ENCODE peak calls at places on chromosomes 4 and X, in six cellular contexts. M is activated gamma-delta T cell treated with Interleukin-2 at 50 U/mL for 16 hours; Y is CD4-positive, alpha-beta T cell; H is activated T-cell treated with anti-CD3 and anti-CD28 coated beads for 4 hours; P is T-helper 1 cell; J is Karpas-422. F is an unnamed sample.

GRCh38 chr4:77795339-77795738 is 23.8 kb downstream of the CNOT6L start:
- DNase-seq in M (no peak), Y (no peak), H (no peak), P (no peak), J (no peak), F (no peak)

GRCh38 chrX:101022020-101022419 is 29.9 kb downstream of the TRMT2B start:
- DNase-seq in M (no peak), Y (no peak), H (no peak), P (no peak), J (no peak), F (no peak)

GRCh38 chrX:111352424-111352823 is 59.6 kb downstream of the DCX start:
- DNase-seq in M (no peak), Y (no peak), H (no peak), P (no peak), J (no peak), F (peak; percentile 32)

GRCh38 chr4:147975902-147976301 is 244.0 kb downstream of the ARHGAP10 start:
- DNase-seq in M (no peak), Y (no peak), H (no peak), P (no peak), J (no peak), F (no peak)

GRCh38 chr4:40630335-40631021 is 814 bp upstream of the RBM47 start:
- DNase-seq in M (no peak), Y (no peak), H (no peak), P (no peak), J (no peak), F (peak; percentile 38)

GRCh38 chr4:5785806-5786680 is 75.0 kb downstream of the EVC start:
- DNase-seq in M (no peak), Y (no peak), H (no peak), P (no peak), J (no peak), F (no peak)

GRCh38 chr4:180937083-180937482 is 1306.1 kb upstream of the TENM3 start:
- DNase-seq in M (no peak), Y (no peak), H (no peak), P (no peak), J (no peak), F (no peak)

GRCh38 chrX:113389846-113390245 is 549.2 kb upstream of the AMOT start:
- DNase-seq in M (no peak), Y (no peak), H (no peak), P (no peak), J (no peak), F (no peak)

GRCh38 chrX:40539214-40540142 is 41.3 kb upstream of the ATP6AP2 start:
- DNase-seq in M (peak; percentile 70), Y (peak; percentile 58), H (peak; percentile 37), P (peak; percentile 41), J (peak; percentile 85), F (peak; percentile 64)

GRCh38 chrX:126575911-126576310 is 23.3 kb upstream of the DCAF12L1 start:
- DNase-seq in M (no peak), Y (no peak), H (no peak), P (no peak), J (no peak), F (no peak)

GRCh38 chr4:135739354-135739753 is 1537.8 kb upstream of the PABPC4L start:
- DNase-seq in M (no peak), Y (no peak), H (no peak), P (no peak), J (no peak), F (no peak)

GRCh38 chrX:54659547-54659946 is 129.5 kb downstream of the GNL3L start:
- DNase-seq in M (no peak), Y (no peak), H (no peak), P (no peak), J (no peak), F (no peak)

GRCh38 chr4:155530290-155530689 is 136.4 kb upstream of the GUCY1A1 start:
- DNase-seq in M (no peak), Y (no peak), H (no peak), P (no peak), J (no peak), F (no peak)

GRCh38 chr4:175386776-175387507 is 425.1 kb downstream of the GPM6A start:
- DNase-seq in M (no peak), Y (no peak), H (no peak), P (no peak), J (no peak), F (no peak)

GRCh38 chrX:155070038-155070437 is 898 bp downstream of the CMC4 start:
- DNase-seq in M (no peak), Y (no peak), H (no peak), P (no peak), J (peak; percentile 60), F (no peak)

GRCh38 chr4:33722254-33722653 is 2522.1 kb downstream of the ARAP2 start:
- DNase-seq in M (no peak), Y (no peak), H (no peak), P (no peak), J (no peak), F (no peak)

GRCh38 chr4:4225915-4226605 is 669 bp downstream of the OTOP1 start:
- DNase-seq in M (no peak), Y (no peak), H (no peak), P (no peak), J (no peak), F (no peak)

GRCh38 chr4:11741190-11741652 is 312.5 kb upstream of the HS3ST1 start:
- DNase-seq in M (no peak), Y (no peak), H (no peak), P (no peak), J (no peak), F (no peak)

GRCh38 chrX:23493941-23494374 is 159.3 kb downstream of the PTCHD1 start:
- DNase-seq in M (no peak), Y (no peak), H (no peak), P (no peak), J (peak; percentile 41), F (no peak)

GRCh38 chr4:137664055-137664405 is 131.7 kb upstream of the PCDH18 start:
- DNase-seq in M (no peak), Y (no peak), H (no peak), P (no peak), J (no peak), F (no peak)

GRCh38 chr4:123891901-123892300 is 495.3 kb downstream of the SPRY1 start:
- DNase-seq in M (no peak), Y (no peak), H (no peak), P (no peak), J (no peak), F (no peak)

GRCh38 chr4:184854673-184855072 is 28.9 kb upstream of the ACSL1 start:
- DNase-seq in M (no peak), Y (no peak), H (no peak), P (no peak), J (no peak), F (no peak)

GRCh38 chr4:70722199-70722791 is 531 bp downstream of the RUFY3 start:
- DNase-seq in M (peak; percentile 35), Y (no peak), H (peak; percentile 42), P (no peak), J (no peak), F (no peak)

GRCh38 chrX:134761788-134762187 is 103.5 kb upstream of the PLAC1 start:
- DNase-seq in M (no peak), Y (no peak), H (no peak), P (no peak), J (peak; percentile 64), F (no peak)

GRCh38 chr4:125714845-125715244 is 400.1 kb downstream of the FAT4 start:
- DNase-seq in M (no peak), Y (no peak), H (no peak), P (no peak), J (no peak), F (no peak)

GRCh38 chr4:55356991-55357461 is 11.0 kb downstream of the SRD5A3 start:
- DNase-seq in M (no peak), Y (no peak), H (no peak), P (no peak), J (no peak), F (no peak)

GRCh38 chr4:7192252-7193039 is at the start of gene SORCS2:
- DNase-seq in M (no peak), Y (no peak), H (peak; percentile 14), P (no peak), J (peak; percentile 87), F (peak; percentile 70)

GRCh38 chr4:2049381-2049780 is 9.7 kb upstream of the NAT8L start:
- DNase-seq in M (no peak), Y (no peak), H (no peak), P (no peak), J (no peak), F (no peak)

GRCh38 chr4:111639120-111639519 is 506.1 kb upstream of the FAM241A start:
- DNase-seq in M (no peak), Y (no peak), H (no peak), P (no peak), J (no peak), F (no peak)

GRCh38 chrX:69024931-69025330 is 140.3 kb downstream of the PJA1 start:
- DNase-seq in M (no peak), Y (no peak), H (no peak), P (no peak), J (no peak), F (peak; percentile 78)

GRCh38 chrX:119240356-119240755 is 4.3 kb downstream of the PGRMC1 start:
- DNase-seq in M (no peak), Y (no peak), H (no peak), P (no peak), J (no peak), F (no peak)

GRCh38 chr4:144178414-144178813 is 37.9 kb upstream of the GYPA start:
- DNase-seq in M (no peak), Y (no peak), H (no peak), P (no peak), J (no peak), F (no peak)

GRCh38 chr4:42361475-42361874 is 35.8 kb upstream of the SHISA3 start:
- DNase-seq in M (no peak), Y (no peak), H (no peak), P (no peak), J (peak; percentile 49), F (no peak)

GRCh38 chrX:75746891-75747639 is 38.0 kb downstream of the MAGEE2 start:
- DNase-seq in M (peak; percentile 7), Y (peak; percentile 0), H (peak; percentile 1), P (no peak), J (peak; percentile 75), F (peak; percentile 54)

GRCh38 chrX:109822861-109823260 is 89.8 kb upstream of the ACSL4 start:
- DNase-seq in M (no peak), Y (no peak), H (no peak), P (no peak), J (no peak), F (no peak)

GRCh38 chr4:164731827-164732474 is 22.0 kb upstream of the SMIM31 start:
- DNase-seq in M (peak; percentile 19), Y (peak; percentile 27), H (peak; percentile 21), P (no peak), J (peak; percentile 88), F (no peak)

GRCh38 chr4:171993247-171993646 is 180.0 kb downstream of the GALNTL6 start:
- DNase-seq in M (no peak), Y (no peak), H (no peak), P (no peak), J (no peak), F (no peak)

F was measured in left cardiac atrium.